ENCODE peak calls at places on chromosomes 3 and 15, in five cellular contexts. One of them, this sample, is unnamed. For H3K4me1, the result is how much of the 10 kb centered on the place peaks cover.

GRCh38 chr3:41638381-41638780 is 323.5 kb downstream of the ULK4 start:
- DNase-seq in astrocyte: no peak
- DNase-seq in tibial artery: no peak
- DNase-seq in K562: no peak
- DNase-seq in cardiac muscle cell: no peak
- DNase-seq in this sample: no peak

GRCh38 chr3:185729335-185729715 is 95.5 kb downstream of the IGF2BP2 start:
- DNase-seq in astrocyte: peak
- DNase-seq in tibial artery: no peak
- DNase-seq in K562: no peak
- DNase-seq in cardiac muscle cell: peak
- DNase-seq in this sample: no peak

GRCh38 chr15:69892351-69892750 is 205.4 kb downstream of the TLE3 start:
- DNase-seq in K562: no peak
- DNase-seq in astrocyte: no peak
- DNase-seq in tibial artery: no peak
- DNase-seq in cardiac muscle cell: no peak
- DNase-seq in this sample: no peak

GRCh38 chr15:75156306-75157215 is 45.1 kb upstream of the C15orf39 start:
- DNase-seq in K562: no peak
- DNase-seq in tibial artery: no peak
- DNase-seq in astrocyte: no peak
- DNase-seq in cardiac muscle cell: no peak
- DNase-seq in this sample: no peak

GRCh38 chr15:98735895-98736617 is 87.7 kb downstream of the IGF1R start:
- DNase-seq in cardiac muscle cell: no peak
- DNase-seq in K562: no peak
- DNase-seq in tibial artery: no peak
- DNase-seq in astrocyte: no peak
- DNase-seq in this sample: no peak

GRCh38 chr3:134333522-134334181 is 40.6 kb downstream of the AMOTL2 start:
- DNase-seq in astrocyte: peak
- DNase-seq in K562: no peak
- DNase-seq in cardiac muscle cell: peak
- DNase-seq in tibial artery: peak
- DNase-seq in this sample: no peak

GRCh38 chr15:96494530-96494929 is 164.0 kb downstream of the NR2F2 start:
- DNase-seq in K562: no peak
- DNase-seq in astrocyte: no peak
- DNase-seq in tibial artery: no peak
- DNase-seq in cardiac muscle cell: no peak
- DNase-seq in this sample: no peak

GRCh38 chr3:67335813-67336212 is 318.6 kb downstream of the SUCLG2 start:
- DNase-seq in astrocyte: peak
- DNase-seq in cardiac muscle cell: no peak
- DNase-seq in tibial artery: no peak
- DNase-seq in K562: no peak
- DNase-seq in this sample: no peak

GRCh38 chr3:173733029-173733652 is 335.6 kb downstream of the NLGN1 start:
- DNase-seq in K562: peak
- DNase-seq in tibial artery: no peak
- DNase-seq in cardiac muscle cell: peak
- DNase-seq in astrocyte: no peak
- DNase-seq in this sample: no peak

GRCh38 chr3:161770532-161771386 is 274.2 kb downstream of the OTOL1 start:
- DNase-seq in K562: no peak
- DNase-seq in astrocyte: peak
- DNase-seq in cardiac muscle cell: no peak
- DNase-seq in tibial artery: no peak
- DNase-seq in this sample: no peak

GRCh38 chr3:147930417-147930816 is 521.3 kb downstream of the ZIC1 start:
- DNase-seq in astrocyte: peak
- DNase-seq in cardiac muscle cell: peak
- DNase-seq in K562: no peak
- DNase-seq in tibial artery: no peak
- DNase-seq in this sample: no peak

GRCh38 chr3:177347611-177348010 is 150.3 kb upstream of the TBL1XR1 start:
- DNase-seq in astrocyte: no peak
- DNase-seq in tibial artery: no peak
- DNase-seq in cardiac muscle cell: no peak
- DNase-seq in K562: no peak
- DNase-seq in this sample: no peak

GRCh38 chr3:127697531-127698240 is 24.9 kb downstream of the ABTB1 start:
- DNase-seq in tibial artery: peak
- DNase-seq in astrocyte: peak
- DNase-seq in K562: peak
- DNase-seq in cardiac muscle cell: peak
- DNase-seq in this sample: no peak

GRCh38 chr3:12831582-12831866 is 9.8 kb downstream of the RPL32 start:
- DNase-seq in astrocyte: no peak
- DNase-seq in cardiac muscle cell: no peak
- DNase-seq in K562: no peak
- DNase-seq in tibial artery: no peak
- DNase-seq in this sample: no peak

GRCh38 chr3:30502051-30502741 is 104.2 kb upstream of the TGFBR2 start:
- DNase-seq in tibial artery: no peak
- DNase-seq in cardiac muscle cell: no peak
- DNase-seq in astrocyte: no peak
- DNase-seq in K562: no peak
- DNase-seq in this sample: no peak

GRCh38 chr15:66603301-66604179 is 37.7 kb upstream of the LCTL start:
- DNase-seq in K562: peak
- DNase-seq in cardiac muscle cell: peak
- DNase-seq in tibial artery: peak
- DNase-seq in astrocyte: no peak
- DNase-seq in this sample: no peak

GRCh38 chr15:95068847-95069518 is 837.6 kb downstream of the MCTP2 start:
- DNase-seq in tibial artery: peak
- DNase-seq in cardiac muscle cell: no peak
- DNase-seq in astrocyte: no peak
- DNase-seq in K562: no peak
- DNase-seq in this sample: no peak

GRCh38 chr15:31157644-31158069 is 56.1 kb upstream of the TRPM1 start:
- DNase-seq in tibial artery: no peak
- DNase-seq in K562: no peak
- DNase-seq in cardiac muscle cell: no peak
- DNase-seq in astrocyte: no peak
- DNase-seq in this sample: no peak

GRCh38 chr15:80689297-80689696 is 5.8 kb upstream of the ABHD17C start:
- DNase-seq in tibial artery: no peak
- DNase-seq in cardiac muscle cell: no peak
- DNase-seq in K562: no peak
- DNase-seq in astrocyte: no peak
- DNase-seq in this sample: no peak

GRCh38 chr15:73298522-73298921 is 70.2 kb downstream of the HCN4 start:
- DNase-seq in K562: no peak
- DNase-seq in cardiac muscle cell: no peak
- DNase-seq in tibial artery: no peak
- DNase-seq in astrocyte: no peak
- DNase-seq in this sample: no peak

GRCh38 chr3:56119575-56120349 is 348.5 kb downstream of the ERC2 start:
- DNase-seq in cardiac muscle cell: peak
- DNase-seq in tibial artery: peak
- DNase-seq in astrocyte: peak
- DNase-seq in K562: no peak
- DNase-seq in this sample: no peak

GRCh38 chr3:167861649-167862048 is 126.1 kb downstream of the SERPINI1 start:
- DNase-seq in K562: no peak
- DNase-seq in cardiac muscle cell: no peak
- DNase-seq in astrocyte: peak
- DNase-seq in tibial artery: no peak
- DNase-seq in this sample: no peak

GRCh38 chr15:40941528-40942336 is 11.5 kb upstream of the CHAC1 start:
- DNase-seq in K562: peak
- DNase-seq in cardiac muscle cell: peak
- DNase-seq in tibial artery: peak
- DNase-seq in astrocyte: peak
- DNase-seq in this sample: peak

GRCh38 chr15:60844431-60845174 is 365.7 kb upstream of the ICE2 start:
- DNase-seq in K562: no peak
- DNase-seq in cardiac muscle cell: no peak
- DNase-seq in astrocyte: no peak
- DNase-seq in tibial artery: no peak
- DNase-seq in this sample: no peak

GRCh38 chr3:15858547-15859506 is 61.0 kb upstream of the ANKRD28 start:
- DNase-seq in tibial artery: no peak
- DNase-seq in cardiac muscle cell: peak
- DNase-seq in astrocyte: no peak
- DNase-seq in K562: peak
- DNase-seq in this sample: peak

GRCh38 chr15:75531041-75531450 is 48.1 kb downstream of the PTPN9 start:
- DNase-seq in K562: no peak
- DNase-seq in tibial artery: peak
- DNase-seq in cardiac muscle cell: peak
- DNase-seq in astrocyte: peak
- DNase-seq in this sample: no peak

GRCh38 chr15:68311859-68312557 is 34.5 kb downstream of the FEM1B start:
- DNase-seq in K562: no peak
- DNase-seq in astrocyte: no peak
- DNase-seq in cardiac muscle cell: no peak
- DNase-seq in tibial artery: no peak
- DNase-seq in this sample: no peak

GRCh38 chr3:192864943-192865342 is 52.7 kb downstream of the MB21D2 start:
- DNase-seq in tibial artery: no peak
- DNase-seq in astrocyte: no peak
- DNase-seq in K562: no peak
- DNase-seq in cardiac muscle cell: peak
- DNase-seq in this sample: no peak

GRCh38 chr15:57640935-57641682 is 49.4 kb downstream of the MYZAP start:
- DNase-seq in cardiac muscle cell: peak
- DNase-seq in tibial artery: no peak
- DNase-seq in K562: peak
- DNase-seq in astrocyte: peak
- DNase-seq in this sample: no peak

GRCh38 chr3:175065492-175065891 is 206.4 kb downstream of the NAALADL2 start:
- DNase-seq in astrocyte: no peak
- DNase-seq in K562: no peak
- DNase-seq in tibial artery: no peak
- DNase-seq in cardiac muscle cell: no peak
- DNase-seq in this sample: no peak

GRCh38 chr15:65980824-65981456 is 111.6 kb downstream of the RAB11A start:
- DNase-seq in cardiac muscle cell: peak
- DNase-seq in K562: peak
- DNase-seq in tibial artery: peak
- DNase-seq in astrocyte: peak
- DNase-seq in this sample: no peak

GRCh38 chr3:148178508-148178907 is 519.2 kb upstream of the AGTR1 start:
- DNase-seq in tibial artery: no peak
- DNase-seq in K562: no peak
- DNase-seq in astrocyte: peak
- DNase-seq in cardiac muscle cell: peak
- DNase-seq in this sample: no peak

GRCh38 chr3:143334231-143334630 is 214.7 kb downstream of the CHST2 start:
- DNase-seq in cardiac muscle cell: no peak
- DNase-seq in K562: no peak
- DNase-seq in astrocyte: no peak
- DNase-seq in tibial artery: no peak
- DNase-seq in this sample: no peak

DNA sequence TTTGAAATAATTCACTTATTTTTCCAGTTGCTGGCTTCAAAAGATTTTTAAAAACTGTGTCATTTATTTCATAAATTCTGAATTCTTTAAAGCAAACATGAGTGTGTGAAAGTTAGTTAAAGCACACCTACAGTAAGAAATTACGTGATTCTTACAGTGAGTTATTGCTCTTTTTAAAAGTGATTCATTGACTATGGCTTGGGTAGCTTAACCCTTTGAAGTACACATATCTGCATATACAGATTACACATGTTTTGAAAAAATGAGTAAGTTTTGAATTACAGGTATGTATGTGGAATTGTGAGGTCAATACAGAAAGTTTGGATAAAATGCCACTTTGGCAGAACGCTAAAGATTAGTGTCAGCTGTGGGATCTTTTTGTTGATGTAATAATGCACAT is 64.5 kb upstream of the MBNL1 start:
- DNase-seq in cardiac muscle cell: no peak
- DNase-seq in tibial artery: no peak
- DNase-seq in astrocyte: no peak
- DNase-seq in K562: no peak
- DNase-seq in this sample: no peak
- H3K27ac ChIP-seq in cardiac muscle cell: no peak
- H3K27ac ChIP-seq in tibial artery: peak
- H3K27ac ChIP-seq in astrocyte: no peak
- H3K27ac ChIP-seq in K562: peak
- H3K27ac ChIP-seq in this sample: no peak

DNA sequence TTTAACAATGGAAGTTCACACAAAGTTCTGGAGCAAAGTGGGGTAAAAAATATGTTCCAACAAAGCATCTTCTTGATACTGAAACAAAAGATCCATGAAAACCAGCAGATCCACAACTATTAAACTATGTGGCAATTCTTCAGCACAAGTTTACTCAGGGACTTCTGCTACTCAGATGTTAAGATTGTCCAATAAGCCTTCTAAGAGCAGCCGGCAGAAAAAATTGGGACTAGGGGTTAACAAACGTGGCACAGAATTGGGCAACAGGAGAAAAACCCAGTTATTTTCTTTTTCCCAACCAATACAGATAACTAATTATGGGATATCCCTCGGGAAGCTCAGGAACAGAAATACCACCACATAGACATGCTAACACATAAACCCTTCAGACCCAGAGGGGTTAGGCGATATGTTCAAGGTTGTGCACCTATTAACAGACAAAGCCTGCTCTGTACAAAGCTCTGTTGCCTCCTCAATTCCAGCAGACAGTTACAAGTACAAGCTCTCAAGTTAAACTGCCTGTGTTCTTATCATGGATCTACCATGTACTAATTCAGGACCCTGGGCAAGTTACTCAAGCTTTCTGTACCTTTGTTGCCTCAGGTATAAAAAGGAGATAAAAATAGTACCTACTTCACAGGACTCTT is 6.8 kb downstream of the SSR3 start:
- DNase-seq in K562: no peak
- DNase-seq in astrocyte: no peak
- DNase-seq in cardiac muscle cell: peak
- DNase-seq in tibial artery: no peak
- DNase-seq in this sample: no peak
- H3K4me1 ChIP-seq in K562: under half
- H3K4me1 ChIP-seq in astrocyte: under half
- H3K4me1 ChIP-seq in cardiac muscle cell: half or more
- H3K4me1 ChIP-seq in tibial artery: under half
- H3K4me1 ChIP-seq in this sample: half or more

GRCh38 chr3:535566-536416 is 339.2 kb downstream of the CHL1 start:
- DNase-seq in K562: peak
- DNase-seq in tibial artery: no peak
- DNase-seq in astrocyte: no peak
- DNase-seq in cardiac muscle cell: peak
- DNase-seq in this sample: no peak
- TF ChIP-seq CTCF in K562: no peak
- TF ChIP-seq CTCF in tibial artery: no peak
- TF ChIP-seq CTCF in astrocyte: no peak
- TF ChIP-seq CTCF in cardiac muscle cell: no peak
- TF ChIP-seq CTCF in this sample: peak

DNA sequence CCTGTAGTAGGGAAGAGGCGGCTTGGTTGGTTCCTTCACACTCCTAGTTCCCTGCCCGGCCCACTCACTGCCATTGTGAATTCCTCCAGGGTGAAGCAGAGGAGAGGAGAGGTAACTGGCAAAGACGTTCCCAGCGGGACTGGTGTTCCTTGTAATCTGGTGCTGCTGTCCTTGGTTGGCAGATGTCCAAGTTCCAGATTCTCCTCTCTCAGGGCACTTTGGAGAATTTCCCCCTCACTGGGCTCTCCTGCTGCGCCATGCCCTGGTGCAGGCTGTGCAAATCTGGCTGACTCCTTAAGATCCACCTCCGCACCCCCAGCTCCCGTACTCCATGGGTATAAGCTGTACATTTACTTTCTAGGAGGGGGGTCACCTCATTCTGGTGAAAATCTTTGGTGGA is 37.3 kb downstream of the THSD4 start:
- DNase-seq in K562: no peak
- DNase-seq in tibial artery: no peak
- DNase-seq in astrocyte: no peak
- DNase-seq in cardiac muscle cell: peak
- DNase-seq in this sample: no peak
- H3K27ac ChIP-seq in K562: no peak
- H3K27ac ChIP-seq in tibial artery: no peak
- H3K27ac ChIP-seq in astrocyte: no peak
- H3K27ac ChIP-seq in cardiac muscle cell: no peak
- H3K27ac ChIP-seq in this sample: peak

This sample was measured in RWPE2.